ENCODE peak calls at places on chromosome 16, in five cellular contexts. One of them, this sample, is unnamed. For H3K27me3, the result is how much of the 10 kb centered on the place peaks cover.

GRCh38 chr16:71807905-71808592 is 585 bp downstream of the AP1G1 start:
- ATAC-seq in psoas muscle: peak
- ATAC-seq in body of pancreas: peak
- ATAC-seq in K562: peak
- ATAC-seq in upper lobe of right lung: peak
- ATAC-seq in this sample: no peak

GRCh38 chr16:89805136-89805905 is 11.1 kb downstream of the FANCA start:
- ATAC-seq in psoas muscle: no peak
- ATAC-seq in body of pancreas: no peak
- ATAC-seq in K562: no peak
- ATAC-seq in upper lobe of right lung: no peak
- ATAC-seq in this sample: no peak

GRCh38 chr16:73032548-73033270 is 15.2 kb downstream of the ZFHX3 start:
- ATAC-seq in psoas muscle: no peak
- ATAC-seq in body of pancreas: no peak
- ATAC-seq in K562: no peak
- ATAC-seq in upper lobe of right lung: no peak
- ATAC-seq in this sample: no peak

GRCh38 chr16:68779891-68780290 is 42.8 kb downstream of the CDH1 start:
- ATAC-seq in psoas muscle: no peak
- ATAC-seq in body of pancreas: peak
- ATAC-seq in K562: no peak
- ATAC-seq in upper lobe of right lung: peak
- ATAC-seq in this sample: no peak

GRCh38 chr16:2385441-2385840 is 43.8 kb upstream of the CCNF start:
- ATAC-seq in psoas muscle: no peak
- ATAC-seq in body of pancreas: no peak
- ATAC-seq in K562: no peak
- ATAC-seq in upper lobe of right lung: peak
- ATAC-seq in this sample: no peak

GRCh38 chr16:50270510-50271147 is 4.3 kb downstream of the ADCY7 start:
- ATAC-seq in psoas muscle: peak
- ATAC-seq in body of pancreas: no peak
- ATAC-seq in K562: no peak
- ATAC-seq in upper lobe of right lung: peak
- ATAC-seq in this sample: no peak

GRCh38 chr16:58716468-58716867 is 17.6 kb downstream of the GOT2 start:
- ATAC-seq in psoas muscle: no peak
- ATAC-seq in body of pancreas: no peak
- ATAC-seq in K562: no peak
- ATAC-seq in upper lobe of right lung: no peak
- ATAC-seq in this sample: no peak

GRCh38 chr16:57435838-57436237 is 11.3 kb downstream of the CIAPIN1 start:
- ATAC-seq in psoas muscle: no peak
- ATAC-seq in body of pancreas: no peak
- ATAC-seq in K562: no peak
- ATAC-seq in upper lobe of right lung: no peak
- ATAC-seq in this sample: no peak

GRCh38 chr16:65414284-65414984 is 292.6 kb upstream of the CDH11 start:
- ATAC-seq in psoas muscle: no peak
- ATAC-seq in body of pancreas: no peak
- ATAC-seq in K562: no peak
- ATAC-seq in upper lobe of right lung: no peak
- ATAC-seq in this sample: no peak

GRCh38 chr16:22274916-22275315 is 22.3 kb upstream of the POLR3E start:
- ATAC-seq in psoas muscle: no peak
- ATAC-seq in body of pancreas: no peak
- ATAC-seq in K562: no peak
- ATAC-seq in upper lobe of right lung: no peak
- ATAC-seq in this sample: no peak

GRCh38 chr16:81889896-81890634 is 111.0 kb downstream of the PLCG2 start:
- ATAC-seq in psoas muscle: peak
- ATAC-seq in body of pancreas: peak
- ATAC-seq in K562: peak
- ATAC-seq in upper lobe of right lung: peak
- ATAC-seq in this sample: peak

GRCh38 chr16:84585886-84586285 is 32.0 kb downstream of the COTL1 start:
- ATAC-seq in psoas muscle: peak
- ATAC-seq in body of pancreas: no peak
- ATAC-seq in K562: peak
- ATAC-seq in upper lobe of right lung: peak
- ATAC-seq in this sample: no peak

GRCh38 chr16:30910427-30911029 is 12.8 kb upstream of the FBXL19 start:
- ATAC-seq in psoas muscle: no peak
- ATAC-seq in body of pancreas: no peak
- ATAC-seq in K562: no peak
- ATAC-seq in upper lobe of right lung: peak
- ATAC-seq in this sample: no peak

GRCh38 chr16:11613381-11614303 is 26.9 kb upstream of the LITAF start:
- ATAC-seq in psoas muscle: no peak
- ATAC-seq in body of pancreas: no peak
- ATAC-seq in K562: peak
- ATAC-seq in upper lobe of right lung: peak
- ATAC-seq in this sample: peak

GRCh38 chr16:4702466-4702808 is 9.1 kb downstream of the NUDT16L1 start:
- ATAC-seq in psoas muscle: no peak
- ATAC-seq in body of pancreas: no peak
- ATAC-seq in K562: no peak
- ATAC-seq in upper lobe of right lung: no peak
- ATAC-seq in this sample: no peak

GRCh38 chr16:17440131-17440530 is 30.6 kb downstream of the XYLT1 start:
- ATAC-seq in psoas muscle: no peak
- ATAC-seq in body of pancreas: no peak
- ATAC-seq in K562: no peak
- ATAC-seq in upper lobe of right lung: no peak
- ATAC-seq in this sample: no peak

GRCh38 chr16:50502616-50503000 is 45.6 kb upstream of the NKD1 start:
- ATAC-seq in psoas muscle: no peak
- ATAC-seq in body of pancreas: no peak
- ATAC-seq in K562: no peak
- ATAC-seq in upper lobe of right lung: no peak
- ATAC-seq in this sample: no peak

GRCh38 chr16:14347706-14348105 is 276.6 kb downstream of the MRTFB start:
- ATAC-seq in psoas muscle: peak
- ATAC-seq in body of pancreas: no peak
- ATAC-seq in K562: peak
- ATAC-seq in upper lobe of right lung: peak
- ATAC-seq in this sample: peak

GRCh38 chr16:66223176-66223780 is 143.2 kb upstream of the CDH5 start:
- ATAC-seq in psoas muscle: no peak
- ATAC-seq in body of pancreas: no peak
- ATAC-seq in K562: no peak
- ATAC-seq in upper lobe of right lung: no peak
- ATAC-seq in this sample: no peak

GRCh38 chr16:30541502-30542329 is 7.1 kb upstream of the ZNF747 start:
- ATAC-seq in psoas muscle: no peak
- ATAC-seq in body of pancreas: peak
- ATAC-seq in K562: peak
- ATAC-seq in upper lobe of right lung: no peak
- ATAC-seq in this sample: no peak

GRCh38 chr16:19291459-19291858 is 5.9 kb downstream of the CLEC19A start:
- ATAC-seq in psoas muscle: no peak
- ATAC-seq in body of pancreas: no peak
- ATAC-seq in K562: no peak
- ATAC-seq in upper lobe of right lung: no peak
- ATAC-seq in this sample: no peak

GRCh38 chr16:19294156-19294649 is 8.7 kb downstream of the CLEC19A start:
- ATAC-seq in psoas muscle: no peak
- ATAC-seq in body of pancreas: peak
- ATAC-seq in K562: no peak
- ATAC-seq in upper lobe of right lung: peak
- ATAC-seq in this sample: peak

GRCh38 chr16:19290860-19291259 is 5.3 kb downstream of the CLEC19A start:
- ATAC-seq in psoas muscle: no peak
- ATAC-seq in body of pancreas: no peak
- ATAC-seq in K562: no peak
- ATAC-seq in upper lobe of right lung: no peak
- ATAC-seq in this sample: no peak

GRCh38 chr16:19289805-19290490 is 4.4 kb downstream of the CLEC19A start:
- ATAC-seq in psoas muscle: no peak
- ATAC-seq in body of pancreas: no peak
- ATAC-seq in K562: no peak
- ATAC-seq in upper lobe of right lung: no peak
- ATAC-seq in this sample: no peak

GRCh38 chr16:19292186-19292585 is 6.7 kb downstream of the CLEC19A start:
- ATAC-seq in psoas muscle: no peak
- ATAC-seq in body of pancreas: no peak
- ATAC-seq in K562: no peak
- ATAC-seq in upper lobe of right lung: no peak
- ATAC-seq in this sample: no peak
- H3K27me3 ChIP-seq in psoas muscle: under half
- H3K27me3 ChIP-seq in body of pancreas: under half
- H3K27me3 ChIP-seq in K562: under half
- H3K27me3 ChIP-seq in upper lobe of right lung: under half
- H3K27me3 ChIP-seq in this sample: under half

GRCh38 chr16:85915125-85915845 is 16.3 kb downstream of the IRF8 start:
- ATAC-seq in psoas muscle: no peak
- ATAC-seq in body of pancreas: no peak
- ATAC-seq in K562: no peak
- ATAC-seq in upper lobe of right lung: peak
- ATAC-seq in this sample: no peak
- H3K27me3 ChIP-seq in psoas muscle: under half
- H3K27me3 ChIP-seq in body of pancreas: under half
- H3K27me3 ChIP-seq in K562: half or more
- H3K27me3 ChIP-seq in upper lobe of right lung: under half
- H3K27me3 ChIP-seq in this sample: under half

GRCh38 chr16:54655171-54655590 is 275.5 kb upstream of the IRX5 start:
- ATAC-seq in psoas muscle: no peak
- ATAC-seq in body of pancreas: no peak
- ATAC-seq in K562: no peak
- ATAC-seq in upper lobe of right lung: peak
- ATAC-seq in this sample: no peak
- H3K27me3 ChIP-seq in psoas muscle: under half
- H3K27me3 ChIP-seq in body of pancreas: under half
- H3K27me3 ChIP-seq in K562: under half
- H3K27me3 ChIP-seq in upper lobe of right lung: under half
- H3K27me3 ChIP-seq in this sample: half or more

GRCh38 chr16:23689442-23690187 is 10.9 kb downstream of the PLK1 start:
- ATAC-seq in psoas muscle: no peak
- ATAC-seq in body of pancreas: no peak
- ATAC-seq in K562: no peak
- ATAC-seq in upper lobe of right lung: peak
- ATAC-seq in this sample: no peak
- H3K27me3 ChIP-seq in psoas muscle: under half
- H3K27me3 ChIP-seq in body of pancreas: under half
- H3K27me3 ChIP-seq in K562: under half
- H3K27me3 ChIP-seq in upper lobe of right lung: under half
- H3K27me3 ChIP-seq in this sample: under half

DNA sequence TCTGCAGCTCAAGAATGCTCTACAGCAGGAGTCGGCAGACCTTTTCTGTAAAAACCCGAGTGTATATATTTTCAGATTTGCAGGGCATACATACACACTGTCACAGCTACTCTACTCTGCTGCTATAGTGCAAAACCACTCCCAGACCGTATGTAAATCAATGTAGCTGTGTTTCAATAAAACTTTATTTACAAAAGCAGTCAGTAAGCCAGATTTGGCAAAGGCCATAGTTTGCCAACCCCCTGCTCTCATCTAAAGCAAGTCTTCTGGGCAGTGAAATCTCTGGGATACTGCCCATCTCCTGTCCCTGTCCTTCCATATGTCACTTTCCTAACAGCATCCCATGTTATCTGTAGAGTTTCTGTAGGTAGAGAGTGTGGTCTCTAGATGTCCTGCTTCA is 57.2 kb upstream of the GSG1L start:
- ATAC-seq in psoas muscle: no peak
- ATAC-seq in body of pancreas: no peak
- ATAC-seq in K562: no peak
- ATAC-seq in upper lobe of right lung: no peak
- ATAC-seq in this sample: no peak
- H3K27me3 ChIP-seq in psoas muscle: under half
- H3K27me3 ChIP-seq in body of pancreas: under half
- H3K27me3 ChIP-seq in K562: under half
- H3K27me3 ChIP-seq in upper lobe of right lung: under half
- H3K27me3 ChIP-seq in this sample: under half

GRCh38 chr16:87602821-87603683 is 744 bp downstream of the JPH3 start:
- ATAC-seq in psoas muscle: no peak
- ATAC-seq in body of pancreas: no peak
- ATAC-seq in K562: no peak
- ATAC-seq in upper lobe of right lung: no peak
- ATAC-seq in this sample: no peak

GRCh38 chr16:87603684-87604571 is 1.6 kb downstream of the JPH3 start:
- ATAC-seq in psoas muscle: no peak
- ATAC-seq in body of pancreas: no peak
- ATAC-seq in K562: no peak
- ATAC-seq in upper lobe of right lung: no peak
- ATAC-seq in this sample: no peak

GRCh38 chr16:87600246-87600645 is 2.1 kb upstream of the JPH3 start:
- ATAC-seq in psoas muscle: no peak
- ATAC-seq in body of pancreas: no peak
- ATAC-seq in K562: no peak
- ATAC-seq in upper lobe of right lung: no peak
- ATAC-seq in this sample: no peak

GRCh38 chr16:87602005-87602790 is at the start of gene JPH3:
- ATAC-seq in psoas muscle: no peak
- ATAC-seq in body of pancreas: no peak
- ATAC-seq in K562: no peak
- ATAC-seq in upper lobe of right lung: no peak
- ATAC-seq in this sample: no peak

DNA sequence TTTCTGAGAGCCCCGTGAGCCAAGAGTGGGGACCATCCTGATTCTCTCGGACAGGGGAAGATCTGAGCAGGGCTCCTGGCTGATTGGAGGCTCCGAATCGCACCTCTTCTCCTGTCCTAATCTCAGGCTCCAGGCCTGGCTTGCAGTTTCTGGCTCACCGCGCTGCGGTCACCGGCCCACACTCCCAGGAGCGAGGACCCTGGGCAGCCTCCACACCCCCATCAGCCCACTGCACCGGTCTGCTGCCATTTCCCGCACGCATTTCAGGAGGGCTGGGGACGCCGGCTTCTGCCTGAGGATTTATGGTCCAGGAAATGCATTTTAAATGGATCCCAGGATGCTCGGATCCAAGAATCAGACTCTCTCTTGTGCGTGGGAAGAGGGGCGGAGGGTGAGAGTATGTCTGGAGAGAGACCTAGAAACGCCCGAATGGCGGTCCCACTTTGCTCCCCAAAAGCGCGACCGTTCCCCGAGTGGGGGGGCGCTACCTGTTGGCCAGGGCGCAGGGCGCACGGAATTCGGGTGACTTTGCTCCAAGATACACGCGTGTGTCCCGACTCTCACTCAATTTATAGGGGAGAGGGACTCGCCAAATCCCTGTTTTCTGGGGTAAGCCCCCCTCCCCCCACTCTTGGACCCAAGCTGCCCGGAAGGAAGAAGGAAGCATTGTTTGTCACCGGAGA is 845 bp upstream of the JPH3 start:
- ATAC-seq in psoas muscle: no peak
- ATAC-seq in body of pancreas: no peak
- ATAC-seq in K562: no peak
- ATAC-seq in upper lobe of right lung: no peak
- ATAC-seq in this sample: no peak
- H3K27me3 ChIP-seq in psoas muscle: under half
- H3K27me3 ChIP-seq in body of pancreas: under half
- H3K27me3 ChIP-seq in K562: under half
- H3K27me3 ChIP-seq in upper lobe of right lung: half or more
- H3K27me3 ChIP-seq in this sample: half or more

GRCh38 chr16:35752012-35752772 is 2292.8 kb downstream of the TP53TG3F start:
- ATAC-seq in psoas muscle: no peak
- ATAC-seq in body of pancreas: no peak
- ATAC-seq in K562: no peak
- ATAC-seq in upper lobe of right lung: no peak
- ATAC-seq in this sample: no peak
- H3K27me3 ChIP-seq in psoas muscle: under half
- H3K27me3 ChIP-seq in body of pancreas: under half
- H3K27me3 ChIP-seq in K562: under half
- H3K27me3 ChIP-seq in upper lobe of right lung: under half
- H3K27me3 ChIP-seq in this sample: under half

GRCh38 chr16:53413864-53414263 is 20.4 kb upstream of the RBL2 start:
- ATAC-seq in psoas muscle: no peak
- ATAC-seq in body of pancreas: no peak
- ATAC-seq in K562: no peak
- ATAC-seq in upper lobe of right lung: no peak
- ATAC-seq in this sample: no peak
- H3K27me3 ChIP-seq in psoas muscle: under half
- H3K27me3 ChIP-seq in body of pancreas: under half
- H3K27me3 ChIP-seq in K562: under half
- H3K27me3 ChIP-seq in upper lobe of right lung: under half
- H3K27me3 ChIP-seq in this sample: under half